ENCODE peak calls at places on chromosomes 4 and X, in nine cellular contexts. L is fibroblast of lung; B is dorsolateral prefrontal cortex; I is left ventricle myocardium inferior; O is CD8-positive, alpha-beta T cell; M is thoracic aorta; P is heart left ventricle; T is lower lobe of right lung; R is kidney. E is an unnamed sample.

GRCh38 chrX:71067727-71068051 is 445 bp downstream of the SNX12 start:
- DNase-seq in O (no peak), I (no peak), T (no peak), B (no peak), L (no peak), P (no peak), M (no peak), R (no peak), E (no peak)

GRCh38 chr4:40995850-40996249 is 218.5 kb downstream of the APBB2 start:
- DNase-seq in B (no peak), L (peak), R (no peak), O (no peak), I (no peak), P (no peak), T (no peak), M (no peak), E (no peak)

GRCh38 chr4:48752726-48753125 is 27.4 kb downstream of the FRYL start:
- DNase-seq in M (no peak), L (peak), P (no peak), O (no peak), I (no peak), R (no peak), B (no peak), T (no peak), E (no peak)

GRCh38 chr4:185914583-185915199 is 102.7 kb upstream of the SORBS2 start:
- DNase-seq in O (no peak), P (no peak), M (no peak), B (no peak), R (no peak), I (no peak), L (peak), T (no peak), E (no peak)

GRCh38 chrX:145178268-145178667 is 69.0 kb upstream of the SPANXN1 start:
- DNase-seq in M (no peak), T (no peak), R (no peak), O (no peak), P (no peak), I (no peak), B (no peak), L (no peak), E (no peak)

GRCh38 chr4:54063737-54064316 is 578 bp downstream of the CHIC2 start:
- DNase-seq in L (no peak), P (peak), T (peak), R (peak), M (no peak), I (peak), B (no peak), O (peak), E (peak)

GRCh38 chrX:137432609-137433008 is 133.3 kb upstream of the ZIC3 start:
- DNase-seq in T (no peak), B (no peak), O (no peak), P (no peak), I (no peak), L (no peak), R (no peak), M (no peak), E (no peak)

GRCh38 chr4:154471032-154471431 is 20.6 kb downstream of the DCHS2 start:
- DNase-seq in R (no peak), M (no peak), L (no peak), O (no peak), I (no peak), B (no peak), T (no peak), P (no peak), E (no peak)

GRCh38 chr4:31343058-31343457 is 622.9 kb downstream of the PCDH7 start:
- DNase-seq in O (no peak), M (no peak), L (peak), T (no peak), R (no peak), I (no peak), B (no peak), P (no peak), E (no peak)

GRCh38 chr4:10371869-10372471 is 85.3 kb downstream of the ZNF518B start:
- DNase-seq in T (no peak), O (no peak), R (no peak), I (no peak), L (no peak), B (no peak), M (no peak), P (no peak), E (no peak)

GRCh38 chr4:6179362-6179761 is 21.0 kb downstream of the JAKMIP1 start:
- DNase-seq in B (no peak), O (no peak), R (no peak), P (no peak), M (no peak), T (no peak), L (no peak), I (no peak), E (no peak)

GRCh38 chr4:102263024-102263787 is 82.1 kb downstream of the SLC39A8 start:
- DNase-seq in L (peak), O (no peak), M (no peak), R (no peak), I (no peak), T (no peak), B (no peak), P (no peak), E (no peak)

GRCh38 chr4:47786958-47787370 is 50.9 kb downstream of the CORIN start:
- DNase-seq in R (no peak), I (no peak), L (no peak), P (no peak), B (no peak), O (no peak), T (no peak), M (no peak), E (no peak)

GRCh38 chr4:37793562-37793961 is 32.9 kb upstream of the PGM2 start:
- DNase-seq in P (no peak), B (no peak), O (no peak), T (no peak), I (no peak), R (no peak), M (no peak), L (peak), E (no peak)

GRCh38 chr4:147599764-147600163 is 17.4 kb upstream of the TMEM184C start:
- DNase-seq in T (no peak), M (no peak), B (no peak), R (no peak), O (no peak), P (no peak), L (no peak), I (no peak), E (no peak)

GRCh38 chr4:159765402-159765801 is 662.5 kb downstream of the RAPGEF2 start:
- DNase-seq in O (no peak), B (no peak), P (no peak), T (no peak), M (no peak), I (no peak), R (no peak), L (no peak), E (no peak)

GRCh38 chr4:80459918-80460473 is 124.5 kb downstream of the CFAP299 start:
- DNase-seq in I (no peak), M (no peak), T (no peak), L (no peak), P (no peak), O (no peak), R (no peak), B (no peak), E (no peak)

GRCh38 chr4:153471691-153472080 is 5.5 kb downstream of the TMEM131L start:
- DNase-seq in P (no peak), I (no peak), L (no peak), M (no peak), T (no peak), R (no peak), O (no peak), B (no peak), E (no peak)

GRCh38 chr4:84050014-84050413 is 449.1 kb downstream of the NKX6-1 start:
- DNase-seq in R (no peak), B (no peak), L (no peak), P (no peak), T (no peak), M (no peak), O (no peak), I (no peak), E (no peak)

GRCh38 chrX:23779025-23779424 is 3.9 kb upstream of the SAT1 start:
- DNase-seq in O (no peak), P (no peak), M (no peak), I (no peak), B (no peak), R (no peak), L (peak), T (no peak), E (no peak)
- TF ChIP-seq CTCF in O (no peak), P (no peak), M (no peak), I (no peak), B (no peak), R (no peak), L (peak), T (no peak), E (no peak)

DNA sequence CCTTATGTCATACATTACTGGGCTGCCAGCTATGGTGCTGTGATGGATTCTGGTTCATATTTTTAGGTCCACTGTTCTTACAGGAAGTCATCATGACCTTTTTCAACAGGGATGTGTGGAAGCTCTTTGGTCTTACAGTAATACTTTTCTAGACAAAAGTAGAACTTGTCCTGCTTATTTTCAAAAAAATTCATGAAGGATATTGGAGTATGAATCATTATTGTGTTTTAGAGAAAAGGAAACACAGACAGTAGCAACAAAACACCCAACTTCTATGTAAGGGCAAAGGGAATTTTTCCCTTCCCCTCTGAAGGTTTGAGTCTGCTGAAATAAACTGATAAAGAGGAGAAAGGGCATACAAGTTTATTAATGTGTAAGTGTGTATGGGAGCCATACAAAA is 54.7 kb upstream of the FAM9C start:
- DNase-seq in R (no peak), P (no peak), O (no peak), T (no peak), B (no peak), L (no peak), I (no peak), M (no peak), E (no peak)
- H3K27ac ChIP-seq in R (peak), P (no peak), O (no peak), T (peak), B (no peak), L (no peak), I (peak), M (no peak), E (peak)

DNA sequence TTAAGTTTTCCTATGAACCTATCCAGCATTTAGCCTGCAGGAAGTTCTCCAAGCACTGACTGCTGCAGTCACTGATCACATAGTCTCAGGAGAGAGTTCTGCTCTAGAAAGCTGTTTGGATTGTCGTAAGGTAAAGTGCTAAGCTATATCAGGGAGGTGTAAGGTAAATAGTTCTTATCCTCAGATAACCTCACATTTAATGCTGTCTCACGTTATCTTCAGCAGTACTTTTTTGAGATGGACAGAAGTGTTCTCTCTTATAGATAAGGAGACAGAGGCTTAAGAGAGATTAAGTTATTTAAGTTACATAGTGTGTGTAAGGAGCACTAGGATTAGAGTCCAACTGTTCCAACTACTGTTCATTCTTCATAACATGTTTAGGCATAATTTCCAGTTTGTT is 77.9 kb downstream of the STIM2 start:
- DNase-seq in T (no peak), O (no peak), P (no peak), I (no peak), M (no peak), L (no peak), R (no peak), B (no peak), E (no peak)
- H3K4me3 ChIP-seq in T (no peak), O (no peak), P (no peak), I (no peak), M (no peak), L (no peak), R (no peak), B (no peak), E (no peak)

GRCh38 chrX:48540015-48540350 is 469 bp downstream of the TBC1D25 start:
- DNase-seq in O (peak), B (no peak), L (peak), I (no peak), P (no peak), R (no peak), M (no peak), T (no peak), E (peak)
- TF ChIP-seq CTCF in O (no peak), B (no peak), L (no peak), I (no peak), P (no peak), R (no peak), M (no peak), T (no peak), E (no peak)

GRCh38 chrX:109841257-109841656 is 108.2 kb upstream of the ACSL4 start:
- DNase-seq in L (no peak), P (no peak), R (no peak), B (no peak), I (no peak), T (no peak), M (no peak), O (no peak), E (no peak)
- H3K27ac ChIP-seq in L (no peak), P (no peak), R (no peak), B (no peak), I (peak), T (no peak), M (no peak), O (no peak), E (no peak)

GRCh38 chr4:3286335-3287175 is 6.3 kb upstream of the RGS12 start:
- DNase-seq in L (no peak), T (no peak), O (no peak), R (peak), B (no peak), P (peak), M (no peak), I (no peak), E (peak)

GRCh38 chr4:3284734-3285557 is 7.9 kb upstream of the RGS12 start:
- DNase-seq in I (no peak), O (no peak), T (no peak), P (no peak), M (no peak), R (peak), B (no peak), L (no peak), E (no peak)

GRCh38 chr4:3287271-3287971 is 5.4 kb upstream of the RGS12 start:
- DNase-seq in P (peak), I (no peak), M (no peak), B (no peak), L (no peak), T (no peak), R (peak), O (no peak), E (peak)

GRCh38 chr4:3283916-3284315 is 8.9 kb upstream of the RGS12 start:
- DNase-seq in P (no peak), T (no peak), L (no peak), M (no peak), B (no peak), O (no peak), R (peak), I (no peak), E (no peak)

DNA sequence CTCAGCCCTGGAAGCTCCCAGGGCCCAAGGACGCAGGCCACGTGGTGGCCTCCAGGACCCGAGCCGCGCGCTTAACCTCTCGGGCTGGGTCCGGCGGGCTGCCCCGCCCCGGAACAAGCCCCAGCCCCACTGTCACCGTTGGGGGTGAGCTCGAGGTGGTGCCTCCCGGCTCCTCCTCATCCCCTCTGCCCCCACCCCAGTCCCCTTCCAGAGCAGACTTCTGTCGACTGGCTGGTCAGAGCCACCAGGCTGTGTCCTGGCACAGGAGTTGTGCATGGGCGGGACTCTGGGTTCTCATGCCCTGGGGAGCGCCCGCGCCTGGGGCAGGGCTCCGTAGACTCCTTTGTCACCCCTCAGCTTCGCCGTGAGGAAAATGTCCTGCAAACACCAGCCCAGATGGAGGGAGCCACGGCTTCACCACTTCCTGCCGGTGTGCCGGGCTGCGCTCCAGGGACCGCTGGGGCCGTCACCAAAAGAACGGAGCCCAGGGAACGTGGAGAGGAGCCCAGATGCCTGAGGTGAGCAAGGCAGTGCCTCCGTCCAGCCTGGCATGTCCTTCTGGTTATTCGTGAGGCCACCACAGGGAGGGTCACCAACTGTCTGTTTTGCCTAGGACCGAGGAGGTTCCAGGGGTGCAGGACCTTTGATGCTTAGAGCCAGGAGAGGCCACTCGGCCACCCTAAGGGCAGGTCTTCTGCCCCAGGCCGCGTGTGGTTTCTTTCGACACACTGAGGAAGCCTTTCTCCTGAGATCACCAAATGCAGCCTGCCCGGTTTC is 7.1 kb upstream of the RGS12 start:
- DNase-seq in T (peak), M (no peak), R (peak), B (no peak), O (no peak), P (peak), L (peak), I (no peak), E (peak)
- H3K4me3 ChIP-seq in T (no peak), M (peak), R (no peak), B (no peak), O (no peak), P (no peak), L (no peak), I (no peak), E (no peak)

DNA sequence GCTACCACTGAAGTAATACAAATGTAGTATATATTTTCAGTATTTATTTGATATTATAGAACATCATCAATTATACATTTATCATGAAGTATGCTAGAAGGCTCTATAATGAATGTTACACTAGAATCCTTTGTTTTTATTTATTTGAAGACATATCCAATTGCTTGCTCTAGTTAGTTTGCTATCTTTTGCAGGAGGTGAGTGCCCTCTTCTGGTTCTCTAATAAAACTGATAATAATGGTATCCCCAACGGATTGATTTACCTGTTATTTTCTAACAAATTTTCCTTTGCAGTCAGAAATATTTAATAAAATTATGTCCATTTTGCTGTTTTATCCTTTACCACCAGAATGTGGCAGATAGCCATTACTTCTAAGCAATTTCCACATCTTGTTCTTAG is 274.3 kb upstream of the TACR3 start:
- DNase-seq in M (no peak), P (no peak), R (no peak), L (peak), B (no peak), I (no peak), T (no peak), O (no peak), E (no peak)
- TF ChIP-seq CTCF in M (no peak), P (no peak), R (no peak), L (no peak), B (peak), I (no peak), T (no peak), O (no peak), E (no peak)

DNA sequence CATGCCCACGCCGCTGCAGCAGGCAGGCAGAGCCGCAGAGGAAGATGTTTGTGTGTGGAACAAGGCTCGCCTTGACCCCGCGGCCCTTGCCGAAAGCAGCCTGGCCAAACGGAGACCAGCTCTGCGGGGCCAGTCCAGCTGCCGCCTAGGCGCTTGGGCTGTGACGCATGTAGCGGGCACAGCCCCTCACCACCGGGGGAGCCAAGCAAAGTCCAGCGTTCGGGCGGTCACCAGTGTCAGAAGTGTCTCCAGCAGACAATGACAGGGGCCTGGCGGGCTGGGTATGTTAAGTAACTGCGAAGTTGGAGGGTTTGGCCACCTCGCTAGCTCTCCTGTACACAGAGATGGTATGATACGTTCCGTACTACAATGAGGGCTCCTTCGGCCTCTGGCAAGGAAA is 1.3 kb downstream of the AMER1 start:
- DNase-seq in O (no peak), L (peak), M (no peak), P (peak), I (peak), B (no peak), T (peak), R (peak), E (peak)
- H3K27ac ChIP-seq in O (no peak), L (peak), M (peak), P (peak), I (peak), B (peak), T (peak), R (peak), E (peak)

DNA sequence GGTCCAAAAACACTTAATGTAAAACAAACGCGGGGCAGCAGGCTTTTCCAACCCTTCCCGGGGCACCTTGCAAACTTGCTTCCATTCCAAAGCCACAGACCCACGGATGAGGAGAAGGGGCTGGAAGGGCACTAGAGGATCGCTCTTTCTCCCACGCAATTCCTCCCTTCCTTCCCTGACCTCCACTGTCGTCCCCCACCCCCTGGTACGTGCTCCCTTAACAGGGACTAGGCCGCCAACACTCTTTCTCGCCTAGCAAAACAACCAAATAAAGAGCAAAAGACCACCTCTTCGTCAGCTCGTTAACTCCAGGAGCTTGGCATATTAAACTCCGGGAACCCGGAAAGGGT is 3.9 kb downstream of the PITX2 start:
- DNase-seq in R (no peak), T (no peak), I (no peak), O (no peak), M (no peak), B (no peak), P (no peak), L (no peak), E (no peak)
- H3K4me3 ChIP-seq in R (no peak), T (no peak), I (peak), O (no peak), M (peak), B (no peak), P (no peak), L (no peak), E (peak)

E was measured in coronary artery.